ENCODE peak calls at places on chromosomes 1 and 21, in ten cellular contexts. L is left ventricle myocardium inferior, Z is esophagus squamous epithelium, M is BE2C, N is uterus, V is GM23338, R is mucosa of descending colon, J is cardiac muscle cell, C is fibroblast of lung, H is OCI-LY7. T is an unnamed sample.

GRCh38 chr1:109621402-109622101 is 1.9 kb downstream of the AMPD2 start:
- DNase-seq in R (peak; percentile 46), J (no peak), H (no peak), N (no peak), Z (no peak), M (no peak), V (no peak), L (no peak), C (no peak), T (peak; percentile 56)

GRCh38 chr1:245837741-245838140 is 669.3 kb downstream of the SMYD3 start:
- DNase-seq in L (no peak), M (no peak), C (no peak), V (no peak), R (no peak), H (no peak), N (no peak), Z (no peak), J (peak; percentile 19), T (no peak)

GRCh38 chr1:87814573-87814972 is 485.9 kb downstream of the LMO4 start:
- DNase-seq in J (no peak), V (no peak), N (no peak), R (no peak), C (no peak), L (no peak), Z (no peak), M (no peak), H (no peak), T (no peak)

GRCh38 chr21:33971492-33972013 is 55.9 kb upstream of the ATP5PO start:
- DNase-seq in N (no peak), V (peak; percentile 78), J (peak; percentile 23), R (no peak), L (no peak), Z (no peak), M (no peak), H (no peak), C (no peak), T (no peak)

GRCh38 chr1:46341222-46342083 is 846 bp downstream of the NSUN4 start:
- DNase-seq in Z (no peak), N (peak; percentile 21), L (no peak), R (peak; percentile 67), J (no peak), H (no peak), M (no peak), V (no peak), C (no peak), T (no peak)

GRCh38 chr1:186374313-186375151 is 521 bp downstream of the TPR start:
- DNase-seq in Z (no peak), V (peak; percentile 57), C (peak; percentile 42), J (peak; percentile 43), N (no peak), R (no peak), M (peak; percentile 10), H (peak; percentile 78), L (peak; percentile 23), T (no peak)

GRCh38 chr1:209363112-209363511 is 220.4 kb upstream of the CAMK1G start:
- DNase-seq in H (no peak), V (peak; percentile 29), N (no peak), Z (no peak), J (no peak), L (no peak), C (no peak), R (no peak), M (no peak), T (no peak)

GRCh38 chr1:119186471-119186870 is 46.0 kb upstream of the WARS2 start:
- DNase-seq in H (no peak), L (no peak), C (peak; percentile 11), Z (no peak), V (no peak), M (no peak), N (no peak), J (no peak), R (no peak), T (no peak)

DNA sequence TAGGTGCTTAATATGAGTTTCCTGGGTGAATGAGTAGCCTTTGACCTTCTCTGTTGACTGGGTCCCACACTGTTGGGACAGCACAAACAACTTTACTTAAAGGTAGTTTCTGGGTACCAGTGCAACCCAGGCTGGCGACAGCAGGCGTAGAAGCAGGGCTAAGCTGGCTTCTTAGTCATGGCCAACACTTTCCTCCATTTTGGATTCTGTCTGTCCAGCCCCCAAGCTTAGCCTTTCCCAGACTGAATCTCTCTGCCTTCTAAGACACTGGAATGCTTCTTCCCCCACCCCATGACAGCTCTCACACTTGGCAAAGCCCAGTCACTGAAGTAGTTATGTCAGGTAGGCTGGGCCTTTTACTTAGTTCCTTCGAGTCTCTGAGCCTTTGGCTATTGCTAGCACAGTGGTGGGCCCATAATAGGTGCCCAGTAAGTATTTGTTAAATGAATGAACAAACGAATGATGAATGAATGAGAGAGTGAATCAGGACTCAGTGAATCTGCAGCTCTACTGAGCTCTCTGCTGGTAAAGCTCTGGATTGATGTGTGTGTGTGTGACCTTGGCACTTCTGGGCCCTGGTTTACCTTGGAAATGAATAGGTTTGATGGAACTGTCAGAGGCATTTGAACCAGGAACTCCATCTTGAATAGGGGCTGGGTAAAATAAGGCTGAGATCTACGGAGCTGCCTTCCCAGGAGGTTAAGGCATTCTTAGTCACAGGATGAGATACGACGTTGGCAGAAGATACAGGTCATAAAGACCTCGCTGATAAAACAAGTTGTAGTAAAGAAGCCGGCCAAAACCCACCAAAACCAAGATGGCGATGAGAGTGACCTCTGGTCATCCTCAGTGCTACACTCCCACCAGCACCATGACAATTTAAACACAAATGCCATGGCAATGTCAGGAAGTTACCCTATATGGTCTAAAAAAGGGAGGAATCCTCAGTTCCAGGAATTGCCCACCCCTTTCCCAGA is 37.4 kb upstream of the ID3 start:
- DNase-seq in C (no peak), L (no peak), H (no peak), R (no peak), Z (no peak), V (no peak), M (no peak), N (no peak), J (no peak), T (no peak)
- H3K4me1 ChIP-seq in C (no peaks in the 10 kb centered on the region), L (peaks cover 23% of the 10 kb centered on the region), H (peaks cover 100% of the 10 kb centered on the region), R (no peaks in the 10 kb centered on the region), Z (peaks cover 62% of the 10 kb centered on the region), V (peaks cover 63% of the 10 kb centered on the region), M (peaks cover 22% of the 10 kb centered on the region), N (peaks cover 4% of the 10 kb centered on the region), J (peaks cover 22% of the 10 kb centered on the region), T (peaks cover 16% of the 10 kb centered on the region)

GRCh38 chr1:63261736-63262142 is 60.6 kb upstream of the FOXD3 start:
- DNase-seq in N (no peak), C (peak; percentile 15), L (no peak), Z (no peak), H (no peak), M (no peak), J (peak; percentile 20), R (no peak), V (no peak), T (no peak)

GRCh38 chr1:63266857-63267256 is 55.5 kb upstream of the FOXD3 start:
- DNase-seq in C (no peak), M (no peak), J (no peak), N (no peak), R (no peak), V (no peak), H (no peak), Z (no peak), L (no peak), T (no peak)

GRCh38 chr1:63264161-63264560 is 58.2 kb upstream of the FOXD3 start:
- DNase-seq in H (no peak), C (no peak), Z (no peak), R (no peak), L (no peak), V (peak; percentile 5), M (no peak), J (no peak), N (no peak), T (no peak)

DNA sequence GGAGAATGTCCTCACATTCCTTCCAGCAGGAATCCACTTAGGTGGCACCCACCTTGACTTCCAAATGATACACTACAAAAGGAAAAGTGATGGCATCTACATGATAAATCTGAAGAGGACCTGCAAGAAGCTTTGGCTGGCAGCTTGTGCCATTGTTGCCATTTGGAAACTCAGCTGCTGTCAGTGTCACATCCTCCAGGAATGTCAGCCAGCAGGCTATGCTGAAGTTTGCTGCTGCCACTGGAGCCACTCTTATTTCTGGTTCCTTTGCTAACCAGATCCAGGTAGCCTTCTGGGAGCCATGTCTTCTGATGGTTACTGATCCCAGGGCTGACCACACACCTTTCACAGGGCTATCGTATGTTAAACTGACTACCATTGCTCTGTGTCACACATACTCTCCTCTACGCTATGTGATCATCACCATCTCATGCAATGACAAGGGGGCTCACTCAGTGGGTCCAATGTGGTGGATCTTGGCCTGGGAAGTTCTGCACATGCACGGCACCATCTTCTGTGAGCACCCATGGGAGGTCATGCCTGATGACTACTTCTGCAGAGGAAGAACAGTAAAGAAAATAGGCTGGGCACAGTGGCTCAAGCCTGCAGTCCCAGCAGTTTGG is 60.1 kb upstream of the FOXD3 start:
- DNase-seq in V (no peak), J (no peak), L (no peak), M (no peak), H (no peak), R (no peak), Z (no peak), C (no peak), N (no peak), T (no peak)
- TF ChIP-seq CTCF in V (no peak), J (no peak), L (no peak), M (no peak), H (no peak), R (no peak), Z (no peak), C (no peak), N (no peak), T (no peak)

GRCh38 chr21:38494254-38494648 is 4.0 kb downstream of the ERG start:
- DNase-seq in C (no peak), N (no peak), M (no peak), L (no peak), H (no peak), V (no peak), Z (no peak), R (no peak), J (no peak), T (no peak)
- H3K4me1 ChIP-seq in C (no peaks in the 10 kb centered on the region), N (no peaks in the 10 kb centered on the region), M (no peaks in the 10 kb centered on the region), L (peaks cover 59% of the 10 kb centered on the region), H (no peaks in the 10 kb centered on the region), V (peaks cover 17% of the 10 kb centered on the region), Z (peaks cover 6% of the 10 kb centered on the region), R (peaks cover 4% of the 10 kb centered on the region), J (peaks cover 6% of the 10 kb centered on the region), T (no peaks in the 10 kb centered on the region)

GRCh38 chr1:51629918-51630317 is 13.0 kb downstream of the OSBPL9 start:
- DNase-seq in V (no peak), R (no peak), H (no peak), J (no peak), N (no peak), Z (no peak), C (no peak), L (no peak), M (no peak), T (no peak)

GRCh38 chr1:51630393-51630792 is 13.5 kb downstream of the OSBPL9 start:
- DNase-seq in H (no peak), C (no peak), L (no peak), Z (no peak), J (no peak), R (no peak), N (no peak), M (no peak), V (no peak), T (no peak)

GRCh38 chr1:51628715-51629590 is 12.1 kb downstream of the OSBPL9 start:
- DNase-seq in M (no peak), V (no peak), H (no peak), J (no peak), N (no peak), R (no peak), C (no peak), Z (no peak), L (no peak), T (no peak)

GRCh38 chr1:51624851-51625250 is 8.0 kb downstream of the OSBPL9 start:
- DNase-seq in R (no peak), Z (no peak), C (no peak), N (no peak), J (no peak), V (no peak), L (no peak), H (no peak), M (no peak), T (no peak)

DNA sequence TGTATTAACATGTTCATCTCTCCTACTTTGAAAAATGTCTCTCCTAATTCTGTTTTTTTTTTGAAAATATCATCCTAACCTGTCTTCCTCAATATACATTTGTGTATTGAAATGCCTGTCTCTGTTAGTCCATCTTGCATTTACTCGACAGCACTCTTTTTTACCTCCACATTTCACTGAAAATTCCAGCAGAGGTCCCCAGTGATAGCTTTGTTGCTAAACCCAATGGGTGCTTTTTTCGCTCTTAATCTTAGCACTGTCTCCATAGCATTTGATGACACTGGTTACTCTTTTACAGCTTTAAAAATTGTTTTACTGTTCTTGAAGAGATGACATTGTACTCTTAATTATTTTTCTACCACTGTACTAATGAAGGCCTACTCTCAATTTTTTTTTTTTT is 10.8 kb downstream of the OSBPL9 start:
- DNase-seq in J (peak; percentile 78), L (no peak), M (peak; percentile 6), H (peak; percentile 50), Z (no peak), C (peak; percentile 75), V (peak; percentile 75), N (no peak), R (no peak), T (no peak)
- TF ChIP-seq CTCF in J (peak; percentile 64), L (peak; percentile 56), M (peak; percentile 55), H (peak; percentile 77), Z (peak; percentile 34), C (peak; percentile 51), V (peak; percentile 71), N (peak; percentile 59), R (no peak), T (peak; percentile 59)

T was measured in right atrium auricular region.